ENCODE peak calls at places on chromosomes 11 and 22, in eight cellular contexts. V, S, H, K, T, W, U and N are unnamed samples.

GRCh38 chr11:77193167-77193566 is 65.1 kb downstream of the MYO7A start:
- DNase-seq in S (no peak), W (no peak), K (no peak), U (no peak), V (no peak), H (no peak), T (no peak), N (no peak)

GRCh38 chr22:38866399-38867123 is 5.5 kb downstream of the CBX6 start:
- DNase-seq in V (no peak), S (no peak), W (no peak), H (no peak), U (no peak), T (no peak), K (no peak), N (no peak)

GRCh38 chr11:134358853-134359490 is 27.2 kb downstream of the GLB1L2 start:
- DNase-seq in H (no peak), U (no peak), S (no peak), V (no peak), T (no peak), K (no peak), W (no peak), N (no peak)

GRCh38 chr11:117230981-117231636 is 764 bp downstream of the PCSK7 start:
- DNase-seq in W (no peak), H (no peak), V (no peak), T (no peak), S (peak; percentile 67), K (no peak), U (no peak), N (no peak)

GRCh38 chr22:23306438-23306921 is 126.2 kb downstream of the BCR start:
- DNase-seq in K (peak; percentile 74), T (no peak), S (no peak), U (peak; percentile 58), H (no peak), V (no peak), W (no peak), N (no peak)

GRCh38 chr11:67302571-67303131 is 679 bp upstream of the SSH3 start:
- DNase-seq in W (peak; percentile 62), T (no peak), H (peak; percentile 62), U (peak; percentile 30), V (no peak), K (peak; percentile 10), S (peak; percentile 69), N (peak; percentile 56)

GRCh38 chr22:46672731-46673130 is 52.5 kb downstream of the GRAMD4 start:
- DNase-seq in S (peak; percentile 61), H (no peak), V (no peak), W (no peak), T (no peak), U (no peak), K (no peak), N (no peak)

GRCh38 chr11:114196994-114197702 is 99.1 kb upstream of the NNMT start:
- DNase-seq in W (no peak), U (peak; percentile 52), H (no peak), T (no peak), V (no peak), K (no peak), S (no peak), N (peak; percentile 57)

DNA sequence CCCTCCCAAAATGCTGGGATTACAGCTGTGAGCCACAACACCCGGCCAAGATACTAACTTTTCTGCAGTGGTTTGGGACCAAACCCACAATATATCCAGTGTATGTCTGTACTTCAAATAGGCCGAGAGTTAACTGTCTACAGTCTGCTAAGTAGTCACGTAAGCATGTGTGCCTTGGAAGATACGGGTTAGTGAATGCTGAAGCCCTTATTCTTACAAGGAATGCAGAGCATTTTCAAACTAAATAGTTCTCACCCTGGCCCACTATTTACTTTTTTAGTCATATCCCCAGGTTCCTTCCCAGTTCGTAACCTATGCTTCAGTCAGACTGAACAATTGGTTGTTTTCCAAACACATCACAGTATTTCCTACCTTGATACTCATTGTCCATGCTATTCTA is 176.0 kb downstream of the WNT11 start:
- DNase-seq in V (no peak), W (no peak), U (no peak), T (no peak), K (peak; percentile 70), H (peak; percentile 93), S (no peak), N (no peak)
- TF ChIP-seq POLR2A in V (no peak), W (no peak), U (no peak), T (no peak), K (no peak), H (no peak), S (no peak), N (no peak)

DNA sequence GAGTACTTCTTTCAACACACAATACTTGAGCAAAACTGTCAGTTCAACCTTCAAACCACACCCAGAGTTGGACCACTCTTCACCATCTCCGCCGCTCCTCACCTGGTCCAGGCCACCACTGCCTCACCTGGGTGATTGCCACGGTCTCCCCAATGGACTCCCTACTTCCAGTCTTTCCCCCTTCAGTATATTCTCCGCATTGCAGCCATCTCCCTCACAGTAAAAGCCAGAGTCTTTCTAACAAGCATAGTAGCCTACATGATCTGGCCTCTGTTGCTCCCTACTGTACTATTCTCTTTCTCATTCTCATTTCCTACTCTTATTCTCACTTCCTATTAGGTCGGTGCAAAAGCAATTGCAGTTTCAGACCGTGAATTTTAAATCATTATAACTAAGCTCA is 28.5 kb downstream of the AASDHPPT start:
- DNase-seq in K (no peak), T (no peak), S (no peak), V (no peak), U (no peak), H (no peak), W (no peak), N (no peak)
- TF ChIP-seq POLR2A in K (no peak), T (no peak), S (no peak), V (no peak), U (no peak), H (no peak), W (no peak), N (no peak)

GRCh38 chr22:20867179-20868099 is 8.6 kb downstream of the SNAP29 start:
- DNase-seq in S (peak; percentile 51), V (no peak), W (peak; percentile 66), K (peak; percentile 46), U (peak; percentile 54), H (no peak), T (peak; percentile 20), N (peak; percentile 2)
- TF ChIP-seq POLR2A in S (peak; percentile 68), V (no peak), W (no peak), K (no peak), U (no peak), H (no peak), T (peak; percentile 62), N (peak; percentile 46)

DNA sequence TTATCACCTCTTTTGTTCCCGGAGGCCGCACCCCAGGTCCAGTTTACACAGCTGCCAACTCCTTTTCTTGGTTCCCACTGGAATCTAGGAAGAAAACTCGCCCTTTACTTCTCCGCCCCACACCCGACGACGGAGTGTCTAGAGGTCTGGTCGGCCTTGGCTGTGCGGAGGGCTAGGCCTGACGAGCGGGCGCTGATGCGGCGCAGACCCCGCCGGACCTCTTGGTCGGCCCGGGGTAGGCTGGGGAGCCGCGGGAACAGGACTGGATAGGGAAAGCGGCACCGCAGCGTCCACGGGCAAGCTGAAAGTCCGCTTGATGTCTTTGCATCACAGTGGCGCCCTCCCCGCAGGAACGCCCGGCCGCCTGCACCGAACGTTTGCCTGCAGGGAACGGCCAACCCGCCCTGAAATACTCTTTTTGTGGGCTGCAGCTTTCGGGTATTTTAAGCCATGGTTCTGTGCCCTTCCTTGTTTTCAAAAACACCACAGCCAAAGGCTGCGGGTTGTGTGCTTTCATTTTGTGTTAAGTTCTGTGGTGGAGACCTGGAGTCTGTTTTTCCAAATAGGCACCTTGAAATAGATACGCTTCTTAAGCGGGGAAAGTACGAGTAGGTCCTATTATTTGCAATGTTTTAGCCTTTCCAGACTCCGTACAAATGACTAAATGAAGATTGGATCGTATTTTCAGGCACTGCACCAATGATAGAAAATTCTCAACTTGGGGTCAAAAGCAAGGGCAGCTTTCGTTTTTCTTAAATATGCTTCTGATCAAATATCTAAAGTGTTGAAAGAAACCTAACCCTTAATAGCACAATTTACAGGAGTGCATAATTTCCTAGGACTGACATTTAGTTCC is 880 bp upstream of the ZBED5 start:
- DNase-seq in U (peak; percentile 63), H (no peak), T (peak; percentile 36), K (peak; percentile 19), W (peak; percentile 65), S (peak; percentile 70), V (no peak), N (peak; percentile 61)
- TF ChIP-seq POLR2A in U (no peak), H (peak; percentile 28), T (no peak), K (no peak), W (no peak), S (no peak), V (no peak), N (no peak)

GRCh38 chr11:112962854-112963367 is 1.7 kb downstream of the NCAM1 start:
- DNase-seq in S (peak; percentile 44), V (no peak), H (no peak), T (no peak), U (peak; percentile 81), W (peak; percentile 72), K (no peak), N (peak; percentile 79)
- TF ChIP-seq POLR2A in S (no peak), V (no peak), H (no peak), T (peak; percentile 30), U (peak; percentile 40), W (no peak), K (no peak), N (no peak)

GRCh38 chr11:73976451-73977151 is 6.0 kb downstream of the UCP2 start:
- DNase-seq in W (no peak), H (no peak), U (no peak), T (no peak), V (no peak), K (no peak), S (no peak), N (no peak)
- TF ChIP-seq POLR2A in W (no peak), H (no peak), U (no peak), T (no peak), V (no peak), K (no peak), S (no peak), N (no peak)